ENCODE peak calls at places on chromosomes 2 and 18, in six cellular contexts. O is HL-60, K is K562, Z is HepG2, D is SK-N-SH, T is GM12878. P is an unnamed sample.

GRCh38 chr2:218708086-218708485 is 2.5 kb upstream of the TTLL4 start:
- DNase-seq in O (no peak), K (no peak), Z (no peak), D (no peak), T (peak; percentile 64), P (no peak)

GRCh38 chr2:4247796-4248195 is 544.4 kb downstream of the DCDC2C start:
- DNase-seq in O (no peak), K (no peak), Z (no peak), D (no peak), T (no peak), P (no peak)

GRCh38 chr2:96138146-96139145 is at the start of gene ASTL:
- DNase-seq in O (no peak), K (peak; percentile 41), Z (peak; percentile 56), D (peak; percentile 73), T (no peak), P (peak; percentile 85)

GRCh38 chr2:28717339-28717758 is 34.3 kb upstream of the PPP1CB start:
- DNase-seq in O (peak; percentile 91), K (no peak), Z (peak; percentile 23), D (no peak), T (no peak), P (no peak)

GRCh38 chr2:219171231-219171651 is 1.4 kb upstream of the SLC23A3 start:
- DNase-seq in O (peak; percentile 46), K (peak; percentile 41), Z (peak; percentile 62), D (peak; percentile 73), T (no peak), P (no peak)

GRCh38 chr2:230877131-230877736 is 12.5 kb downstream of the ITM2C start:
- DNase-seq in O (peak; percentile 61), K (no peak), Z (no peak), D (no peak), T (no peak), P (no peak)

GRCh38 chr18:54852780-54853675 is 24.8 kb downstream of the RAB27B start:
- DNase-seq in O (no peak), K (no peak), Z (no peak), D (no peak), T (no peak), P (no peak)

GRCh38 chr18:23888880-23889279 is 125.7 kb upstream of the TTC39C start:
- DNase-seq in O (no peak), K (no peak), Z (no peak), D (no peak), T (no peak), P (no peak)

GRCh38 chr2:162537651-162538050 is 193.7 kb downstream of the GCA start:
- DNase-seq in O (no peak), K (no peak), Z (no peak), D (no peak), T (no peak), P (no peak)

GRCh38 chr2:38554973-38555595 is 47.6 kb downstream of the HNRNPLL start:
- DNase-seq in O (no peak), K (peak; percentile 22), Z (peak; percentile 50), D (no peak), T (no peak), P (no peak)

GRCh38 chr2:171878481-171878993 is 15.5 kb downstream of the SLC25A12 start:
- DNase-seq in O (no peak), K (no peak), Z (peak; percentile 56), D (no peak), T (no peak), P (no peak)

GRCh38 chr2:196961889-196962288 is 35.4 kb upstream of the PGAP1 start:
- DNase-seq in O (no peak), K (no peak), Z (no peak), D (no peak), T (peak; percentile 13), P (no peak)

GRCh38 chr2:12257476-12257875 is 459.3 kb upstream of the TRIB2 start:
- DNase-seq in O (no peak), K (no peak), Z (no peak), D (no peak), T (no peak), P (no peak)

GRCh38 chr2:230898016-230898415 is 27.0 kb downstream of the GPR55 start:
- DNase-seq in O (no peak), K (no peak), Z (no peak), D (no peak), T (no peak), P (no peak)

GRCh38 chr2:130355181-130355577 is 677 bp upstream of the PTPN18 start:
- DNase-seq in O (peak; percentile 28), K (no peak), Z (no peak), D (no peak), T (no peak), P (no peak)

GRCh38 chr2:239803764-239804111 is 221.4 kb downstream of the NDUFA10 start:
- DNase-seq in O (no peak), K (no peak), Z (no peak), D (no peak), T (no peak), P (no peak)

GRCh38 chr18:33375829-33376228 is 64.7 kb downstream of the CCDC178 start:
- DNase-seq in O (no peak), K (no peak), Z (no peak), D (no peak), T (no peak), P (no peak)

GRCh38 chr2:105329561-105330495 is at the start of gene TGFBRAP1:
- DNase-seq in O (peak; percentile 43), K (peak; percentile 80), Z (peak; percentile 35), D (peak; percentile 93), T (no peak), P (no peak)

GRCh38 chr2:111702119-111702808 is 181.7 kb downstream of the ANAPC1 start:
- DNase-seq in O (peak; percentile 72), K (peak; percentile 79), Z (peak; percentile 74), D (peak; percentile 52), T (no peak), P (peak; percentile 85)

GRCh38 chr2:133774675-133775005 is 206.4 kb upstream of the NCKAP5 start:
- DNase-seq in O (no peak), K (no peak), Z (no peak), D (no peak), T (no peak), P (no peak)

GRCh38 chr2:69162121-69162520 is 149.1 kb downstream of the ANTXR1 start:
- DNase-seq in O (no peak), K (no peak), Z (no peak), D (no peak), T (no peak), P (no peak)

GRCh38 chr2:219695145-219695544 is 67.7 kb downstream of the SLC4A3 start:
- DNase-seq in O (no peak), K (no peak), Z (no peak), D (no peak), T (no peak), P (no peak)

GRCh38 chr18:30997223-30997622 is 45.3 kb downstream of the DSC3 start:
- DNase-seq in O (no peak), K (no peak), Z (no peak), D (no peak), T (no peak), P (no peak)

GRCh38 chr2:26805241-26805676 is 19.4 kb downstream of the CENPA start:
- DNase-seq in O (no peak), K (no peak), Z (no peak), D (no peak), T (no peak), P (no peak)

GRCh38 chr18:23067236-23067635 is 68.0 kb upstream of the CABLES1 start:
- DNase-seq in O (no peak), K (no peak), Z (peak; percentile 12), D (no peak), T (no peak), P (no peak)

GRCh38 chr2:241355983-241356870 is at the start of gene FARP2:
- DNase-seq in O (peak; percentile 98), K (peak; percentile 82), Z (peak; percentile 98), D (peak; percentile 95), T (peak; percentile 90), P (peak; percentile 96)

GRCh38 chr2:20522311-20522710 is 75.4 kb downstream of the RHOB start:
- DNase-seq in O (no peak), K (no peak), Z (no peak), D (no peak), T (no peak), P (no peak)

GRCh38 chr2:98560256-98560771 is 48.0 kb downstream of the COA5 start:
- DNase-seq in O (no peak), K (peak; percentile 94), Z (no peak), D (no peak), T (no peak), P (no peak)
- TF ChIP-seq GABPA in O (no peak), K (no peak), Z (no peak), D (no peak), T (no peak), P (no peak)

DNA sequence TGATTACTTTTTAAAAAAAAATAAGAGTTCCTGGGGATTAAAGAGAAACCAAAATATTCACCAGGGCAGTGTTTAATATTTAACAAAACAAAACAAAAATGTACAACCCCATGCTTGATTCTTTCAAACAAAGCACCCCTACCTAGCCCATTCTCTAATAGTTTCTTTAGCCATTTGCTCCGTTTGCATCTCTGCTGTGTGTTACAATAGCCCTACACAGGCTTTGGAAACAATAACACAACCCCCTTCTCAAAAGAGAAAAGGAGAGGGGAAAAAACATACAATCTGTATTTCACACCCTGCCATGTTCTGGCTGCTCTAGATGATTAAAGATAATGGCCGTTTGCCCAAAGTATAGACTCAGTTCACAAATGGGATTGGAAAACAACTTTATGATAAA is 302.9 kb downstream of the CPS1 start:
- DNase-seq in O (no peak), K (no peak), Z (no peak), D (no peak), T (no peak), P (no peak)
- TF ChIP-seq GABPA in O (no peak), K (no peak), Z (no peak), D (no peak), T (no peak), P (no peak)

GRCh38 chr2:9206991-9207640 is 504 bp downstream of the ASAP2 start:
- DNase-seq in O (no peak), K (peak; percentile 37), Z (no peak), D (peak; percentile 82), T (no peak), P (peak; percentile 73)
- TF ChIP-seq GABPA in O (no peak), K (no peak), Z (no peak), D (no peak), T (no peak), P (no peak)

GRCh38 chr2:169384816-169385215 is 22.5 kb upstream of the LRP2 start:
- DNase-seq in O (no peak), K (no peak), Z (no peak), D (no peak), T (no peak), P (no peak)

GRCh38 chr2:169391236-169391635 is 28.9 kb upstream of the LRP2 start:
- DNase-seq in O (no peak), K (no peak), Z (no peak), D (no peak), T (no peak), P (no peak)

GRCh38 chr2:169388161-169388560 is 25.8 kb upstream of the LRP2 start:
- DNase-seq in O (no peak), K (no peak), Z (no peak), D (no peak), T (no peak), P (no peak)

DNA sequence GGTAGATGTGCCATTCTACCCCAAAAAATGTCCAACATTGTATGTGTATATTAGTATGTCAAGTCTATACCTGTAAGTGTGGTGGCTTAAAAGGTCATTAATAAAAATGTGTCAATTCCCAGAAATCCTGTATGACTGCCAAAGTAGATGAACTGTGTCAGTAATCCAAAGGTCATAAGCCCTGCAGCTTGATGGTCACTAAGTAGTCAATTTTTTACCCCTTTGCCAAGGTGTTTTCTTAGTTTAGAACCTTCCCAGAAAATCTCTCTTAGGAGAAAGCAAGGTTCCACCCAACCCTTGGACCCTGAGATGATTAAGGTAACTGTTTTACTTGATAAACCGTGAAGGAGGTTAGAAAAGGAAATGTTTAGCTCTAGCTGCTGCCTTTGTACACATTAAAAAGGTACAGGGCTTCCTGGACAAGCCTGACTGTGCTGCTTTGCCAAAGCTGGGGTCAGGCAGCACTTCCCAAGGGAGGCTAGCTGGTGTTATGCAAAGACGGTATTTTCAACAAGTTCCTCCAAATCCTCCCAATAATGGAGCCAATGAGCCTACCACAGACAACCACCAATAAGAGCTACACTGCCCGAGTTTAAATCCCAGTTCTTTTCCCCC is 24.4 kb upstream of the LRP2 start:
- DNase-seq in O (no peak), K (no peak), Z (no peak), D (no peak), T (no peak), P (no peak)
- TF ChIP-seq GABPA in O (no peak), K (no peak), Z (no peak), D (no peak), T (no peak), P (no peak)